ENCODE peak calls at places on chromosomes 5 and 9, in six cellular contexts. A is NCI-H774; B is stimulated activated naive CD4-positive, alpha-beta T cell treated with Interleukin-2 at 50 U/mL for 16 hours; V is PC-3; G is smooth muscle cell of the brain vasculature; W is HuH-7.5. R is an unnamed sample.

GRCh38 chr5:1199649-1200494 is 1.5 kb upstream of the SLC6A19 start:
- DNase-seq in A (no peak), B (no peak), V (no peak), G (no peak), W (peak), R (no peak)

GRCh38 chr5:52864376-52864775 is 76.7 kb downstream of the ITGA1 start:
- DNase-seq in A (no peak), B (no peak), V (no peak), G (no peak), W (no peak), R (no peak)

GRCh38 chr5:67842806-67843205 is 372.8 kb upstream of the PIK3R1 start:
- DNase-seq in A (no peak), B (no peak), V (no peak), G (peak), W (no peak), R (no peak)

GRCh38 chr9:117368684-117369230 is 46.1 kb downstream of the ASTN2 start:
- DNase-seq in A (no peak), B (no peak), V (no peak), G (no peak), W (no peak), R (no peak)

GRCh38 chr5:118692811-118693342 is 295.5 kb downstream of the DTWD2 start:
- DNase-seq in A (no peak), B (no peak), V (no peak), G (no peak), W (no peak), R (no peak)

GRCh38 chr5:154318691-154319090 is 127.1 kb upstream of the SAP30L start:
- DNase-seq in A (no peak), B (no peak), V (no peak), G (no peak), W (no peak), R (no peak)

GRCh38 chr9:78612089-78612488 is 315.2 kb downstream of the PSAT1 start:
- DNase-seq in A (no peak), B (no peak), V (peak), G (no peak), W (no peak), R (no peak)

GRCh38 chr9:16071400-16071799 is 518.6 kb downstream of the CCDC171 start:
- DNase-seq in A (no peak), B (no peak), V (no peak), G (no peak), W (no peak), R (no peak)

GRCh38 chr5:173056783-173057061 is 570 bp downstream of the CREBRF start:
- DNase-seq in A (peak), B (peak), V (no peak), G (no peak), W (peak), R (no peak)

GRCh38 chr5:174910245-174910737 is 185.9 kb downstream of the MSX2 start:
- DNase-seq in A (peak), B (peak), V (peak), G (peak), W (peak), R (peak)

GRCh38 chr9:73118297-73118696 is 33.4 kb upstream of the ANXA1 start:
- DNase-seq in A (no peak), B (no peak), V (peak), G (no peak), W (no peak), R (no peak)